ENCODE peak calls at places on chromosomes 4 and X, in six cellular contexts. R is IMR-90; P is cardiac muscle cell; N is CD8-positive, alpha-beta T cell; F is lung; I is heart right ventricle. Y is an unnamed sample. For H3K4me1, H3K27me3 and H3K9me3, the result is how much of the 10 kb centered on the place peaks cover.

GRCh38 chrX:108223606-108224005 is 132.0 kb downstream of the ATG4A start:
- DNase-seq in P (no peak), R (no peak), I (no peak), N (no peak), F (no peak), Y (peak)

GRCh38 chr4:147492761-147493160 is 11.9 kb downstream of the EDNRA start:
- DNase-seq in P (no peak), I (peak), F (no peak), R (peak), N (no peak), Y (no peak)

GRCh38 chrX:554271-554670 is 76.3 kb upstream of the SHOX start:
- DNase-seq in F (peak), P (no peak), R (no peak), N (no peak), I (no peak), Y (no peak)

GRCh38 chrX:148441387-148441786 is 59.0 kb upstream of the AFF2 start:
- DNase-seq in I (no peak), P (no peak), R (no peak), N (no peak), F (no peak), Y (no peak)

GRCh38 chrX:105460366-105460765 is 239.9 kb upstream of the TEX13A start:
- DNase-seq in R (no peak), N (no peak), I (no peak), F (no peak), P (no peak), Y (no peak)

GRCh38 chr4:147768113-147768512 is 36.2 kb downstream of the ARHGAP10 start:
- DNase-seq in N (no peak), P (no peak), I (no peak), F (no peak), R (peak), Y (no peak)

GRCh38 chr4:5751073-5751917 is 40.3 kb downstream of the EVC start:
- DNase-seq in I (no peak), R (peak), P (no peak), F (no peak), N (no peak), Y (no peak)

GRCh38 chrX:39199429-39199828 is 398.2 kb downstream of the MID1IP1 start:
- DNase-seq in I (no peak), P (no peak), R (no peak), N (no peak), F (no peak), Y (no peak)

GRCh38 chr4:162659716-162660115 is 495.9 kb upstream of the FSTL5 start:
- DNase-seq in P (no peak), R (no peak), F (no peak), N (no peak), I (no peak), Y (no peak)

GRCh38 chr4:91171217-91171616 is 1044.0 kb downstream of the CCSER1 start:
- DNase-seq in F (no peak), I (no peak), P (no peak), N (no peak), R (no peak), Y (no peak)

GRCh38 chrX:54695231-54695630 is 102.8 kb downstream of the ITIH6 start:
- DNase-seq in F (no peak), P (peak), R (peak), N (no peak), I (no peak), Y (no peak)

GRCh38 chrX:49039598-49040375 is 3.4 kb downstream of the TFE3 start:
- DNase-seq in I (peak), P (peak), R (peak), F (peak), N (peak), Y (peak)

GRCh38 chrX:153687121-153688039 is at the start of gene SLC6A8:
- DNase-seq in R (peak), N (no peak), I (peak), F (peak), P (peak), Y (peak)

DNA sequence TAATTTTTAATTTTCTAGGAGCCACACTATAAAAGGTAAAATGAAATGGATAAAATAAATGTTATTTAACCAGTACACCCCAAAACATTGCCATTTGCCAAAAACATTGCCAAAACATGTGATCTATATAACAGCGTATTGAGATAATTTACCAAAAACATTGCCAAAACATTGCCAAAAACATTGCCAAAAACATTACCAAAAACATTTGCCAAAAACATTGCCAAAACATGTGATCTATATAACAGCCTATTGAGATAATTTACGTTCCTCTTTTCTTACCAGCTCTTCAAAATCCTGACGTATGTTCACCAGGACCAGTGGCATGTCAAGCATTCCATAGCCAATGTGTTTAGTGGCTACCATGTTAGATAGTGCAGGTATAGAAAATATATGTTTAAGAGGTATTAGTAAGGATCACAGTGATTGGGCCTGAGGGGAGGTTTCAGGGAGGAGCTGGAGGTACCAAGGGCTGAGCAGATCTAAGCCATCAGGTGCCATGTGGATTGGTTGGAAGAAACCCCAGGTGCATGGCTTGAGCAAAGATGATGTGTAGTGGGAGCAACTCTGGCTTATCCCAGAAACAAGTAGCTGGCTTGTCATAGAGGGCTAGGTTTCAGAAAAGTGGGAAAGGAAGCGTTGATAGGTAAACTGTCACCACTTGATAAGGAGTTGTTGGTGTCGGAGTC is 42.6 kb downstream of the RAPGEF2 start:
- DNase-seq in N (no peak), I (no peak), R (no peak), P (peak), F (no peak), Y (no peak)
- H3K4me1 ChIP-seq in N (under half), I (half or more), R (under half), P (under half), F (under half), Y (under half)

GRCh38 chrX:8728932-8729331 is 3.0 kb downstream of the ANOS1 start:
- DNase-seq in R (no peak), I (no peak), F (peak), N (no peak), P (peak), Y (no peak)
- H3K27me3 ChIP-seq in R (under half), I (under half), F (under half), N (under half), P (under half), Y (under half)

GRCh38 chrX:55713635-55714034 is 3.9 kb upstream of the RRAGB start:
- DNase-seq in I (no peak), P (no peak), F (no peak), N (no peak), R (no peak), Y (no peak)
- H3K9me3 ChIP-seq in I (under half), P (under half), F (under half), N (under half), R (under half), Y (under half)

GRCh38 chr4:128915544-128915943 is 106.0 kb downstream of the JADE1 start:
- DNase-seq in N (no peak), P (no peak), I (no peak), F (no peak), R (no peak), Y (no peak)
- H3K4me1 ChIP-seq in N (under half), P (under half), I (under half), F (under half), R (under half), Y (under half)

DNA sequence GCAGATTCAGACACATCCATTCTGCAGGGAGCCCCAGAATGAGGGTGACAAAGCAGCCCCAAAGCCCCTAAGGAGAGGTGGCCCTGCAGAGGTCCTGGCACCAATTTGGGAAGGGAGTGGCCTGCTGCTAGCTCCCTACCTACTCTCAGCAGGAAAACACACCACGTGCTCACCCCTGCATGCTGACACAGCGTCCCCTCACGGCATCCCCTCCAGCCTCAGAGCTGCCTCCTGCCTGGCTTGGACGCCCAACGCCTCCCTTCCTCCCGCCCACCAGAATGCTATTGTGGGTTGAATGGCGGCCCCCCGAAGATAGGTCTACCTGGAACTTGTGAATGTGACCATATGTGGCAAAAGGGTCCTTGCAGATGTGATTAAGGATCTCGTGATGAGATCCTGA is 28.8 kb downstream of the ZFYVE28 start:
- DNase-seq in I (no peak), P (no peak), F (no peak), N (no peak), R (no peak), Y (no peak)
- H3K27me3 ChIP-seq in I (under half), P (under half), F (under half), N (under half), R (half or more), Y (under half)

DNA sequence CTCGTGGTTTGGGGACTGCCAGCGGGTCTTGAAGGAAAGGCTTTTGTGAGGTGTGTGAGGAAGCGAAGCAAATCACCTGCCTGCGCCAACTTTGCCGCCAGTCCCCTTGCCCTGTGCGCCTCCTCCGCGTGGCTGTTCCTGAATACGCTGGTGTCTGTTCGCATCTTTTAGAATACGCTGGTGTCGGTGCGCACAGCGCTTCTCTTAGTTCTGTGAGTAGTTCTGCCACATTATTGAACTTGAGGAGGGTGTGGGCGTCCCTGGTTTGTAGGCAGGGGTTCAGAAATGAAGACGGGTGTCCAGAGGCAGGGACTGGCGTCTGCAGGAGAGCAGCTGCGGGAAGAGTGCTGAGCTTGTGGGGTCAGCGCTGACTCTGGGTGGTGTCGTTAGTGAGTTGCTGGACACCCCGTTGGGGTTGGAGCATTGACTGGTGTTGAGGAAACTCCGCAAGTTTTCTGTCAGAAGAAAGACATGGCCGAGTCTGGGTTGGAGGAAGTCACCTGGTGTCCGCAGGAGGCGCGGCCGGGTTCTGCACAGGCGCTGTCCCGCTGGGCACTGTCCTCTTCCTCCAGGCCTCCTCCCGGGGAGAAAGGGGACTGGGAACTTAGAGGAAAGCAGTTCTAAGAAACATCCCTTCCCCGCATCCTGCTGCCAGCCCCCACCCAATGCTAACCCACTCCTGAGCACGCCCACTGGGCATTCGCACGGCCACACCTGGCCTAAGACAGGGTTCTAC is 952 bp downstream of the ZNF718 start:
- DNase-seq in F (peak), R (peak), P (peak), N (no peak), I (peak), Y (peak)
- H3K9me3 ChIP-seq in F (under half), R (under half), P (under half), N (under half), I (under half), Y (under half)

DNA sequence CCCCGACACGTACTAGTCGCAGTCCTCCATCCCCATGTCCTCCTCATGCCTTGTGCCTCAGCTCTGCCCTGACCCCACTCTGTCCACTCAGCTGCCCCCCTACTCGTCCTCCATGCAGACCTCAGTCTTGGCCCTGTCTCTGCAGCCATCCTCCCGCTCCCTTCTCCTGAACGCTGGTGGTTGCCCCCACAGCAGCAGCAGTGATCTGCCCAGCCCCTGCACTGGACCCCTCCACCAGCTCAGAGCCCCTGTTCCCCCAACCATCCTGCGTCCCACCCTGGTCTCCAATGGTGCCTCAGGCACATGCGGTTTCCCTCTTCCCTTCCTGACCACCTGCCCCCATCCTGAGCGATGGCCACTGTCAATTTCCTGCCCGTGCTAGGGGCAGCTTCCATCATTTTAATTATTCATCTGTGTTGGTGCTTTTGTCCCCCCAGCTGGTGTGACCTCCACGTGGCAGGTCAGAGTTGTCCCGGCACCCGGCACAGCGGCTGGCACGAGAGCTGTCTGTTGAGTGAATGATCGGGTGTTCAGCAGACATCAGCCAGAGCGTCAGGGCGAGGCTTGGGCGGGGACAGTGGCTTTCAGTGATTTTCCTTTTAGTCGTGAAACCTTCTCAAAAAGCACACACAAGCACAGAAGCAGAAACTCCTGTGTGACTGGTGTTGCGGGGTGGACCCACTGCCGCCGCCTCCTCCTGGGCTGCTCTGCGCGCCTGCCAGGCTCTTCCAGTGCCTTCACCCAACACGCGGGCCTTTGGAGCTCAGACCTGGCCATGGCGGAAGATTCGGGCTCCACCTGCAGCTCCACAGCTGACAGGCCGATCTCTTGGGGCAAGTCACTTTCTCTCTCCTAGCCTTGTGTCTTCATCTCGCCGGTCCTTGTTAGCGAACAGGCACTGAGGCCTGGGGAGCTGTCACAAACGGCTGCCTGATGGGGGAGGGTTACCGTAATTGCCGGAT is 51.6 kb upstream of the HGFAC start:
- DNase-seq in F (no peak), R (no peak), P (peak), N (no peak), I (peak), Y (no peak)
- H3K4me1 ChIP-seq in F (under half), R (under half), P (half or more), N (under half), I (under half), Y (under half)

Y was measured in right cardiac atrium.